ENCODE peak calls at places on chromosome 3, in six cellular contexts. X is CD4-positive, CD25-positive, alpha-beta regulatory T cell; L is mucosa of descending colon; Y is left ventricle myocardium inferior; C is fibroblast of lung; G is heart left ventricle. R is an unnamed sample. For H3K36me3, the result is how much of the 10 kb centered on the place peaks cover.

GRCh38 chr3:55522077-55522476 is 35.0 kb upstream of the WNT5A start:
- DNase-seq in C (no peak), L (no peak), X (no peak), G (no peak), Y (no peak), R (no peak)

GRCh38 chr3:110391045-110391444 is 680.6 kb upstream of the NECTIN3 start:
- DNase-seq in G (no peak), Y (no peak), C (no peak), X (no peak), L (no peak), R (no peak)

GRCh38 chr3:14947105-14947885 is at the start of gene NR2C2:
- DNase-seq in Y (peak), X (peak), G (peak), L (peak), C (peak), R (peak)

GRCh38 chr3:4228295-4228694 is 74.9 kb upstream of the SETMAR start:
- DNase-seq in C (no peak), Y (no peak), L (no peak), X (no peak), G (no peak), R (no peak)

GRCh38 chr3:79497447-79498111 is 270.2 kb downstream of the ROBO1 start:
- DNase-seq in L (no peak), C (peak), X (no peak), G (no peak), Y (no peak), R (no peak)

GRCh38 chr3:7309707-7310106 is 448.8 kb downstream of the GRM7 start:
- DNase-seq in C (peak), G (peak), X (no peak), L (peak), Y (peak), R (no peak)

GRCh38 chr3:159996018-159996417 is 7.4 kb downstream of the IL12A start:
- DNase-seq in C (peak), L (no peak), X (no peak), Y (no peak), G (no peak), R (no peak)

GRCh38 chr3:185770071-185770470 is 54.8 kb downstream of the IGF2BP2 start:
- DNase-seq in X (no peak), Y (no peak), L (no peak), G (no peak), C (no peak), R (no peak)

GRCh38 chr3:147656023-147656422 is 246.9 kb downstream of the ZIC1 start:
- DNase-seq in G (no peak), C (no peak), X (no peak), L (no peak), Y (no peak), R (no peak)

GRCh38 chr3:161420746-161421145 is 49.4 kb upstream of the SPTSSB start:
- DNase-seq in G (no peak), L (no peak), C (no peak), X (no peak), Y (no peak), R (no peak)

GRCh38 chr3:134485075-134485536 is 679 bp downstream of the ANAPC13 start:
- DNase-seq in Y (no peak), X (peak), G (peak), C (no peak), L (peak), R (no peak)

GRCh38 chr3:138412821-138413531 is 21.4 kb upstream of the ESYT3 start:
- DNase-seq in L (no peak), G (no peak), X (no peak), Y (no peak), C (no peak), R (no peak)

GRCh38 chr3:143821862-143822261 is 26.4 kb downstream of the SLC9A9 start:
- DNase-seq in Y (no peak), C (no peak), L (no peak), X (no peak), G (no peak), R (no peak)

GRCh38 chr3:114569186-114569585 is 275.4 kb downstream of the TIGIT start:
- DNase-seq in C (no peak), Y (no peak), L (no peak), X (no peak), G (no peak), R (no peak)

GRCh38 chr3:9452417-9452816 is 55.0 kb downstream of the SETD5 start:
- DNase-seq in G (no peak), L (no peak), Y (no peak), X (no peak), C (peak), R (no peak)

GRCh38 chr3:99918720-99919119 is 101.1 kb downstream of the CMSS1 start:
- DNase-seq in G (no peak), X (no peak), C (peak), Y (no peak), L (no peak), R (no peak)

GRCh38 chr3:177482048-177482741 is 284.9 kb upstream of the TBL1XR1 start:
- DNase-seq in Y (no peak), L (no peak), G (no peak), X (no peak), C (peak), R (no peak)

GRCh38 chr3:15312550-15312949 is 19.8 kb downstream of the SH3BP5 start:
- DNase-seq in X (no peak), C (no peak), G (no peak), Y (no peak), L (no peak), R (no peak)

GRCh38 chr3:113104746-113105479 is 106.4 kb upstream of the BOC start:
- DNase-seq in G (no peak), C (no peak), X (no peak), Y (no peak), L (no peak), R (no peak)

DNA sequence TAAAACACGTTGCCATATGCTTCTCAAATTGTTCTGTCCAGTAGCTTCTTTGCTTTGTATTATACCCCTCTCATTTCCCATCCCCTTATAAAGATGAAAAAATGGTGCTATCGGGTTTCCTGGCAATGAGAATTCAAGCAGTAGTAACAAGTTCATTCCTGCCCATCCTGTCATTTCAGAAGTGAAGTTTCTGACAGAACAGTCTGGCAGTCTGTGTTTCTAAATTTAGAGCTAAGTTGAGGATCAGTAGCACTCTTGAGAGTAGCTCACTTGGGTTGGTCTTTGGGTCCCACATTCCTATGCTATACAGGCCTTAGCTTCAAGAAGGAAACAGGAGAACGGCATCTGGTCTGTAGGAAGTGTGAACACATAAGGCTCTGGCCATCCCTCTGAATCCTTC is 134.6 kb downstream of the GHSR start:
- DNase-seq in G (no peak), L (no peak), X (no peak), Y (no peak), C (no peak), R (no peak)
- H3K36me3 ChIP-seq in G (under half), L (under half), X (under half), Y (under half), C (under half), R (under half)

DNA sequence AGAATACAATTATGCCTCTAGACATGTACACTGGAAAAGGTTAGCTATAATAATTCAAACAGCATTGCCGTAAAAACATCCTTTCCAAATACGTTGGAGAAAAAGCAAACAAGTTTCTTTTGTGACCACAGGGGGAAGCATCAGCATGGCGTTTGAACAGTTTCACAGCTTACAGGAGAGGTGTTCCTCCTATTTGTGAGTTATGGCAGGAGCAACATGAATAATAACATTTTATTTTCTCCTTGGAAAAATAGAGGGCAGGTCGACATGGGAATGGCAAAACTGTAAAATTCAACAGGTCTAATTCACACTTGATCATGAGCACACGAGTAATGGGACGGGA is 39.7 kb upstream of the GADL1 start:
- DNase-seq in C (peak), Y (no peak), G (no peak), L (peak), X (no peak), R (peak)
- H3K4me3 ChIP-seq in C (no peak), Y (no peak), G (no peak), L (no peak), X (no peak), R (no peak)

GRCh38 chr3:45923755-45924154 is 19.5 kb upstream of the CXCR6 start:
- DNase-seq in Y (no peak), C (peak), G (no peak), X (no peak), L (no peak), R (no peak)
- H3K36me3 ChIP-seq in Y (half or more), C (under half), G (under half), X (half or more), L (under half), R (under half)

DNA sequence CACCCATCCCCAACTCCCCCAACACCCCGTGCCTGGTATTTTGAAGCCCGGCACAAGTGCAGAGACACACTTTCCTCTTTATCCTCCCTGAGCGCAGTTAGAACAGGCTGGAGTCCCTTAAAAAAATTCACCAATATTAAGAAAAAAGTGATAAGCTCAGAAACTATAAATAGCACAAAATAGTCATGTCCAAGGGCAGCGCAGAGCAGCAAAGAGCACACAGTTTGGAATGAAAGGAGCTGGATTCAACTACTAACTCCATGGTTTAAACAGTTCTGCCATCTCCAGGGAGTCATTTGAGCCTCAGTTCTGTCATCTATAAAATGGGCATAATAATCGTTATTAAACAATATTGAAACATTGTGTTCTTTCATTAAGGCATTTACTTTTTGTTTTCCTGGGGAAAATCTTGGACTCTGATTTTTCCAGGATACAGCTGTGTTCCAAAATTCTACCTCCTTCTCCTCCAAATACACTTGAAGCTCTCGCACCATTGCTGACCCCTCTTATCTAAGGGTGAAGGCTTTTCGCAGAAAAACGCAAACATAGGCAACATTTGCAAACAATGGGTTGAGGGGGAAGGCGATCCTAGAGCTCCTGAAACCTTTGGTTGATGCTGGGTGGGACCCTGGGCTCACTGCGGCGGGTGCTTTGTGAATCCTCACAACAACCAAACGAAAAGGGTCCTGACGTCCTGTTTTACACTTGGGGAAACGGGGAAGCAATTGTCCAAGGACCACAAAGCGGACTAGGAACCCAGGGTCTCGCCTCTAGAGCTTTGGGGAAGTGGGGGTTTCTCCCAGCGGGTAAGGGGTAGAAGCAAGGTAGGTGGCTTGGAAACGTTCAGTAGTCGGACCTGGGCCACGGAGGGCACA is 41.8 kb downstream of the EPHB3 start:
- DNase-seq in L (no peak), G (no peak), Y (no peak), C (no peak), X (no peak), R (no peak)
- H3K4me3 ChIP-seq in L (no peak), G (peak), Y (peak), C (no peak), X (no peak), R (no peak)

DNA sequence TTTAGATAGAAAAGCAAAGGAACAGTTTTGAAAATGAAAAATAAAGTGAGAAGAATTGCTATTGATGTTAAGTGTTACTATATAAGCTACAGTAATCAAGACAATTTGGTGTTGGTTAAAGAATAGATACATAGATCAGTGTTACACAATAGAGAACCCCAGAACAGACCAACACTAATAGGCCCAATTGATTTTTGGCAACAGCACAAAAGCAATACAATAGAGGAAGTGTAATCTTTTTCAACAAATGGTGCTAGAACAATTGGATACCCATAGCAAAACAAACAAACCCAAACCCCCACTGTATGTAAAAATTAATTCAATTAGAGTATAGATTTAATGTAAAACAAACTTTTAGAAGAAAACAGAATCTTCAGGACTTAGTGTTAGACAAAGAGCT is 61.8 kb downstream of the ATP11B start:
- DNase-seq in C (no peak), X (no peak), G (no peak), Y (no peak), L (no peak), R (no peak)
- H3K36me3 ChIP-seq in C (under half), X (half or more), G (under half), Y (half or more), L (under half), R (under half)

GRCh38 chr3:45553469-45553974 is 41.0 kb upstream of the LIMD1 start:
- DNase-seq in G (peak), C (peak), Y (peak), L (peak), X (no peak), R (no peak)

GRCh38 chr3:45555666-45556065 is 38.9 kb upstream of the LIMD1 start:
- DNase-seq in C (no peak), Y (no peak), G (no peak), X (no peak), L (no peak), R (no peak)

GRCh38 chr3:45552773-45553371 is 41.7 kb upstream of the LIMD1 start:
- DNase-seq in X (no peak), Y (no peak), C (no peak), G (no peak), L (no peak), R (no peak)

GRCh38 chr3:45555154-45555591 is 39.4 kb upstream of the LIMD1 start:
- DNase-seq in L (no peak), C (no peak), Y (no peak), G (no peak), X (no peak), R (no peak)

DNA sequence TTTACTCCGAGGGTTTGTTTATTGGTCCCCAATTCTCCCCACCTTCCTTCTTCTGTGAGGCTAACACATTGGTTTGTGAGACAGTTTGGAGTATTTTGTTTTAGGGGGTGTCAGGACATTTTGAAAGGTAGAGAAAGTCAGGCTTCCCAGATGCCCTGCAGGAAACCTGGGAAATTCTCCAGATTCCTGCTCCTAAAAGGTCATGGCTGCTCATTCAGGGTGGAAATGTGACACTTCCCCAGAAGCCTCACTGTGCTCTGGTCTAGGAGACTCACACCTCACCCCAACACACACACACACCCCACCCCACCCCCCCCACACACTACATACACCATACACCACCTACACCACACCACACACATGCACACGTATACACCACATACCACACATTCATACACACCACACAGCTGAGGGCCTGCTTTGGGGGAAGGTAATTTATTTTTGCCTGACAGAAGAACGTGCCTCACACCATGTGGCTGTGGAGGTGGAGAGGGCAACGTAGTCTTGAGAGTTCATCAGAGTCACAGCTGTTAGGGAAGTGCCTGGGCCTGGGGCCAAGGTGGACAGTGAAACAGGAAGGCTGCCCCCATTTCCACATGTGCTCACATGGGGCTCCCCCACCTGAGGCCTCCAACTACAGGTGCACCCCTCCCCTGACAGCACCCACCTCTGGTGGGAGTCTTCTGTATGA is 40.4 kb upstream of the LIMD1 start:
- DNase-seq in X (no peak), L (peak), G (peak), C (peak), Y (peak), R (no peak)
- H3K4me3 ChIP-seq in X (no peak), L (no peak), G (no peak), C (no peak), Y (peak), R (no peak)

GRCh38 chr3:48416091-48416505 is 13.8 kb downstream of the PLXNB1 start:
- DNase-seq in G (no peak), Y (no peak), L (no peak), X (no peak), C (no peak), R (no peak)

GRCh38 chr3:48418140-48418539 is 11.7 kb downstream of the PLXNB1 start:
- DNase-seq in C (no peak), L (no peak), G (no peak), X (no peak), Y (no peak), R (no peak)

GRCh38 chr3:48417529-48418108 is 12.3 kb downstream of the PLXNB1 start:
- DNase-seq in X (no peak), L (no peak), G (no peak), C (no peak), Y (no peak), R (no peak)

GRCh38 chr3:48415251-48415953 is 14.5 kb downstream of the PLXNB1 start:
- DNase-seq in C (no peak), X (no peak), G (no peak), L (no peak), Y (no peak), R (no peak)

GRCh38 chr3:48416546-48416945 is 13.3 kb downstream of the PLXNB1 start:
- DNase-seq in Y (no peak), X (no peak), G (no peak), C (no peak), L (no peak), R (peak)
- H3K36me3 ChIP-seq in Y (half or more), X (under half), G (under half), C (under half), L (under half), R (under half)

DNA sequence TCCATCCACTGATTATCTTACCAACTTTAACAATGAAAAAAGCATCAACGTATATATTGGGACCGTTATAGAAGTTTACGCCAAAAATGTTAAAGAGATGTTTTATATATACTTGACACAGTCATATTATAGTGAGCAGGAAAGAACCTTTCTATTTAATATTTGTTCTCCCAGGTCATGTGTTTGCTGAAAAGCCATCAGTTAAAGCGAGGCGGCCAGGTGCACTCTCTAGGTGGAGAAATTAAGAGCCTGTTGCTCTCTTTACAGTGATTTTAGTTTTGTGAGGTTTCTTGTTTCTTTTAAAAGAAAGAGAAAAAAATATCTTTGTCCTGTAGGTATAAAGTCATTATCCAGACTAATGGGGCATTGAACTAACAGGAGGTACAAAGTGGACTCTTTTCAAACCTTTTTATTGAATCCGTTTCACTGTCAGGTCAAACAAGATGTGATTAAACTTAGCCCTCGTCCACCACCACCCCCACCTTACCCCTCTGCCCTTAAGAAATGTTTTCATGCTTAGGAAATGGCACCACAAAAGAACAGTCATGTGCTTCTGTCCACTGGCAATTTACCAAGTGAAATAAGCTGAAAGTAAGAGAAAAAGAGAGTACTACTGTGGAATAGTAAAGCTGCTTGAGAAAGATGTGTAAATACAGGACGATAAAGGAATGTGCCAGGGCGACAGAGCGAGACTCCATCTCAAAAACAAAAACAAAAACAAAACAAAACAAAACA is 279.9 kb downstream of the PTPRG start:
- DNase-seq in X (no peak), L (no peak), Y (no peak), C (peak), G (no peak), R (no peak)
- H3K4me3 ChIP-seq in X (no peak), L (no peak), Y (no peak), C (no peak), G (no peak), R (no peak)

GRCh38 chr3:58521002-58521670 is 15.9 kb downstream of the ACOX2 start:
- DNase-seq in Y (no peak), C (no peak), X (no peak), G (no peak), L (no peak), R (no peak)

GRCh38 chr3:58520403-58520784 is 16.6 kb downstream of the ACOX2 start:
- DNase-seq in L (no peak), G (no peak), Y (no peak), X (no peak), C (no peak), R (no peak)

GRCh38 chr3:58519668-58520402 is 17.2 kb downstream of the ACOX2 start:
- DNase-seq in C (no peak), X (no peak), G (no peak), L (no peak), Y (no peak), R (no peak)

GRCh38 chr3:58522759-58523425 is 14.1 kb downstream of the ACOX2 start:
- DNase-seq in C (no peak), X (no peak), Y (no peak), G (no peak), L (no peak), R (no peak)

GRCh38 chr3:58521917-58522680 is 14.9 kb downstream of the ACOX2 start:
- DNase-seq in G (no peak), X (no peak), C (no peak), L (no peak), Y (no peak), R (no peak)
- H3K36me3 ChIP-seq in G (under half), X (under half), C (under half), L (under half), Y (half or more), R (under half)

GRCh38 chr3:195854628-195855300 is 43.0 kb upstream of the MUC4 start:
- DNase-seq in Y (no peak), C (no peak), G (no peak), L (peak), X (no peak), R (no peak)

GRCh38 chr3:195855471-195856409 is 44.0 kb upstream of the MUC4 start:
- DNase-seq in Y (no peak), L (peak), C (no peak), X (no peak), G (no peak), R (no peak)

GRCh38 chr3:195853930-195854478 is 42.3 kb upstream of the MUC4 start:
- DNase-seq in Y (no peak), X (no peak), G (no peak), L (no peak), C (no peak), R (no peak)

GRCh38 chr3:195850857-195851531 is 39.3 kb upstream of the MUC4 start:
- DNase-seq in L (peak), Y (peak), G (peak), X (peak), C (peak), R (peak)

GRCh38 chr3:195853036-195853435 is 41.3 kb upstream of the MUC4 start:
- DNase-seq in X (no peak), Y (no peak), C (no peak), G (no peak), L (no peak), R (no peak)
- H3K4me3 ChIP-seq in X (no peak), Y (no peak), C (no peak), G (no peak), L (no peak), R (no peak)